ENCODE peak calls at places on chromosomes 5 and 9, in four cellular contexts. One of them, this sample, is unnamed.

GRCh38 chr5:59722875-59723274 is 170.7 kb downstream of the PDE4D start:
- DNase-seq in HepG2: no peak
- DNase-seq in H1: no peak
- DNase-seq in K562: no peak
- DNase-seq in this sample: no peak

GRCh38 chr5:91641730-91642350 is 258.7 kb upstream of the ARRDC3 start:
- DNase-seq in H1: no peak
- DNase-seq in K562: peak; percentile 58
- DNase-seq in HepG2: peak; percentile 31
- DNase-seq in this sample: no peak

GRCh38 chr9:132239518-132239917 is 77.7 kb downstream of the NTNG2 start:
- DNase-seq in HepG2: no peak
- DNase-seq in K562: no peak
- DNase-seq in H1: no peak
- DNase-seq in this sample: no peak

GRCh38 chr5:93193756-93194155 is 387.3 kb downstream of the NR2F1-AS1 start:
- DNase-seq in HepG2: no peak
- DNase-seq in H1: no peak
- DNase-seq in K562: no peak
- DNase-seq in this sample: no peak

GRCh38 chr5:570886-571285 is 41.3 kb upstream of the CEP72 start:
- DNase-seq in H1: no peak
- DNase-seq in HepG2: no peak
- DNase-seq in K562: no peak
- DNase-seq in this sample: no peak

GRCh38 chr5:2009986-2010914 is 127.5 kb upstream of the IRX4 start:
- DNase-seq in K562: no peak
- DNase-seq in HepG2: no peak
- DNase-seq in H1: no peak
- DNase-seq in this sample: no peak

GRCh38 chr9:125637264-125637663 is 69.7 kb downstream of the MAPKAP1 start:
- DNase-seq in HepG2: no peak
- DNase-seq in H1: no peak
- DNase-seq in K562: no peak
- DNase-seq in this sample: no peak

GRCh38 chr9:2599896-2600295 is 21.7 kb upstream of the VLDLR start:
- DNase-seq in HepG2: no peak
- DNase-seq in H1: no peak
- DNase-seq in K562: no peak
- DNase-seq in this sample: no peak

GRCh38 chr5:116437922-116438578 is 136.6 kb downstream of the SEMA6A start:
- DNase-seq in K562: no peak
- DNase-seq in H1: peak; percentile 34
- DNase-seq in HepG2: no peak
- DNase-seq in this sample: no peak

GRCh38 chr9:137455361-137455991 is 3.7 kb downstream of the NSMF start:
- DNase-seq in H1: no peak
- DNase-seq in K562: no peak
- DNase-seq in HepG2: no peak
- DNase-seq in this sample: no peak

GRCh38 chr9:91273853-91274552 is 87.7 kb downstream of the AUH start:
- DNase-seq in HepG2: peak; percentile 6
- DNase-seq in H1: no peak
- DNase-seq in K562: peak; percentile 17
- DNase-seq in this sample: no peak

GRCh38 chr5:112682621-112683061 is 55.0 kb upstream of the APC start:
- DNase-seq in H1: no peak
- DNase-seq in HepG2: no peak
- DNase-seq in K562: no peak
- DNase-seq in this sample: no peak

GRCh38 chr9:6080154-6080716 is 64.8 kb upstream of the RANBP6 start:
- DNase-seq in K562: peak; percentile 71
- DNase-seq in HepG2: peak; percentile 83
- DNase-seq in H1: peak; percentile 99
- DNase-seq in this sample: peak; percentile 48

GRCh38 chr9:131228988-131229387 is 47.3 kb downstream of the FAM78A start:
- DNase-seq in HepG2: no peak
- DNase-seq in K562: no peak
- DNase-seq in H1: no peak
- DNase-seq in this sample: no peak

GRCh38 chr9:108241384-108241783 is 614.4 kb downstream of the ACTL7B start:
- DNase-seq in HepG2: no peak
- DNase-seq in K562: no peak
- DNase-seq in H1: no peak
- DNase-seq in this sample: no peak

GRCh38 chr5:173888473-173889135 is 455 bp downstream of the CPEB4 start:
- DNase-seq in HepG2: no peak
- DNase-seq in K562: peak; percentile 25
- DNase-seq in H1: no peak
- DNase-seq in this sample: no peak

GRCh38 chr5:21152611-21153010 is 1164.6 kb upstream of the CDH18 start:
- DNase-seq in K562: no peak
- DNase-seq in H1: no peak
- DNase-seq in HepG2: no peak
- DNase-seq in this sample: no peak

GRCh38 chr9:105507096-105507495 is 50.8 kb upstream of the FKTN start:
- DNase-seq in K562: no peak
- DNase-seq in H1: no peak
- DNase-seq in HepG2: peak; percentile 84
- DNase-seq in this sample: no peak

GRCh38 chr9:16460711-16461110 is 409.8 kb downstream of the BNC2 start:
- DNase-seq in HepG2: no peak
- DNase-seq in K562: no peak
- DNase-seq in H1: no peak
- DNase-seq in this sample: no peak

GRCh38 chr5:82522912-82523311 is 244.8 kb upstream of the RPS23 start:
- DNase-seq in H1: no peak
- DNase-seq in HepG2: peak; percentile 6
- DNase-seq in K562: no peak
- DNase-seq in this sample: no peak

GRCh38 chr9:90393355-90394152 is 249.1 kb downstream of the DIRAS2 start:
- DNase-seq in K562: no peak
- DNase-seq in HepG2: peak; percentile 0
- DNase-seq in H1: no peak
- DNase-seq in this sample: no peak

GRCh38 chr5:173010547-173011464 is 27.2 kb downstream of the ATP6V0E1 start:
- DNase-seq in H1: no peak
- DNase-seq in K562: no peak
- DNase-seq in HepG2: peak; percentile 67
- DNase-seq in this sample: no peak

GRCh38 chr5:177445052-177446016 is 1.3 kb upstream of the PRR7 start:
- DNase-seq in H1: no peak
- DNase-seq in HepG2: no peak
- DNase-seq in K562: no peak
- DNase-seq in this sample: no peak

GRCh38 chr5:138336952-138337684 is 948 bp upstream of the FAM53C start:
- DNase-seq in K562: peak; percentile 81
- DNase-seq in HepG2: no peak
- DNase-seq in H1: no peak
- DNase-seq in this sample: no peak

DNA sequence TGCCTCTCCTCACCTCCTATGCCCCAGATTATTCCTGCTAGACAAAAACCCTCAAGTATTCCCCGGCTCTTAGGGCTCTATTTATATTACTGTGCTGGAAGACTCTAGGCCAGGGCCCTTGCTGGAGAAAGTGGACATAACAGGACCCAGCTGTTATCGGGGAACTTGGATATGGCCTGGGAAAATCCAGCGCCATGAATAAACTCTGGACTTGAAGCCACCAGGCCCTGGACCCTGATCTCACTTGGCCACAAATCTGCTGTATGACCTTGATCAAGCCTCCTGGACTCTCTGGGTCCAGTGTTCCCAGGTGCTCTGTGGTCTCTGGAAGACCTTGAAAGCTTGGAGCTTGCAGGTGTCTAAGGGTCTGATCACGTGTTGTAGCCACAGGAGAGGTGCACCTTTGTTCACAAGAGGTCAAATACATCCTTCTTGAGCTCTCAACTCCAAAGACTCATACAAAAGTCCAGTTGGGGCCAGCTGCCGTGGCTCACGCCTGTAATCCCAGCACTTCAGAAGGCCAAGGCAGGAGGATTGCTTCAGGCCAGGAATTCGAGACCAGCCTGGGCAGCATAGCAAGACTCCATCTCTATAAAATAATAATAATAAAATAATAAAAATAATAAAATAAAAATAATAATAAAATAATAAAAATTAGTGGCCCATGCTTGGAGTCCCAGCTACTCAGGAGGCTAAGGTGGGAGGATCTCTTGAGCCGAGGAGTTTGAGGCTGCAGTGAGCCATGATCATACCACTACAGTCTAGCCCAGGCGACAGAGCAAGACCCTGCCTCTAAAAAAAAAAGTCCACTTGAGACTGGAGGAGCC is 26.5 kb downstream of the COL27A1 start:
- DNase-seq in K562: no peak
- DNase-seq in H1: no peak
- DNase-seq in HepG2: no peak
- DNase-seq in this sample: no peak
- TF ChIP-seq HDAC6 in K562: no peak
- TF ChIP-seq HDAC6 in H1: no peak
- TF ChIP-seq HDAC6 in HepG2: no peak
- TF ChIP-seq HDAC6 in this sample: no peak

DNA sequence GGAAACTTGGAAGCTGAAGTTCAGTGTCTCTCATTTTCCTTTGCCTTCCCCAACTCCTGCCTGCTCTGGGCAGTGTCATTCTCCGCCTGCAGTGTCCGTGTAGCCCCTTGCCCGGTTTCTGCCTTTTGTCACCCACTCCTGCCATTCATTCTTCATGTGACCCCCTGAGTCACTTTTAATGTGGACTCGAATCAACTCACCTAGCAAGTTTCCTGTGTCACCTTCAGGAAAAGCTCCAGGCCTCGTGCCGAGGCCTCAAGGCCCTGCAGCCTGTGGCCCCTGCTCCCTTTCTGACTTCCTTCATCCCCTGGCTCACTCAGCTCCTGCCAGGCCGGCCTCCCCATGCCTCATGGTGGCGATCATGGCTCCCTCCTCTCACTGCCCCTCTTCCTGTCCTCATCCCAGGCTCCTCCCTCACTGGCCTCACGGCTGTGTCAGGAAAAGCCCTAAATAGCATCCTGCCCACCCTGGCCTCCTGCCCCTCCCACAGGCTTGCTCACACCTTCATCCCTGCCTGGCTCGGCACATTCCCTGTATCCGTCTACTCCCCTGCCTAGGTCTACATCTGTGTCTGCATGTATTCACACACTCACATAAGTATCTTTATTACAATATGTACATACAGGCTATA is 294.9 kb downstream of the MED10 start:
- DNase-seq in H1: no peak
- DNase-seq in K562: no peak
- DNase-seq in HepG2: no peak
- DNase-seq in this sample: no peak
- TF ChIP-seq HDAC6 in H1: no peak
- TF ChIP-seq HDAC6 in K562: no peak
- TF ChIP-seq HDAC6 in HepG2: no peak
- TF ChIP-seq HDAC6 in this sample: no peak

DNA sequence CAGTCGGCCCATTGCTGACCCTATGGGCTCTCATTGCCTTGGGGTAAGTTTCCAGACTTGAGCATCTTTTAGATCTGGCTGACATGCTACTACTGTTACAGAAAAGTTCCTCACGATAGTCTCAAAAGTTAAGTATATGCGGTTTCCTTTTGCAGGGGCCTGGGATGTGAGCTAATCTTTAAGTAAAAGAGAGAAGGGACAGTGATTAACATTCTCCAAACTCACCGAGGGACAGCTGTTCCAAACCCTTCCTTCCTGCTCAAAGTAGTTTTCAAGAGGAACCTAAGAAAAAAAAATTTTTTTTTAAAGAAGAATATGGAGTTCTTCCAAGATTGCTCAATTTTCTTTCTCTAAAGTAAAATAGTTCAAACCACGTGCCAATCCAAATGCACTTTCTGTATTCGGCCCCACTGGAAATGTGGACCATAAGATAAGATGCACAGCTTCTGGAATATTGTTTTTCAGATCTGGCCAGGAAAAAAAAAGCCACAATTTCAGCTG is 168.0 kb upstream of the SPRY4 start:
- DNase-seq in HepG2: no peak
- DNase-seq in K562: no peak
- DNase-seq in H1: no peak
- DNase-seq in this sample: no peak
- TF ChIP-seq HDAC6 in HepG2: no peak
- TF ChIP-seq HDAC6 in K562: no peak
- TF ChIP-seq HDAC6 in H1: no peak
- TF ChIP-seq HDAC6 in this sample: no peak

GRCh38 chr5:130923543-130924159 is 241.4 kb downstream of the HINT1 start:
- DNase-seq in H1: no peak
- DNase-seq in HepG2: no peak
- DNase-seq in K562: no peak
- DNase-seq in this sample: no peak
- TF ChIP-seq HDAC6 in H1: no peak
- TF ChIP-seq HDAC6 in HepG2: no peak
- TF ChIP-seq HDAC6 in K562: no peak
- TF ChIP-seq HDAC6 in this sample: no peak

DNA sequence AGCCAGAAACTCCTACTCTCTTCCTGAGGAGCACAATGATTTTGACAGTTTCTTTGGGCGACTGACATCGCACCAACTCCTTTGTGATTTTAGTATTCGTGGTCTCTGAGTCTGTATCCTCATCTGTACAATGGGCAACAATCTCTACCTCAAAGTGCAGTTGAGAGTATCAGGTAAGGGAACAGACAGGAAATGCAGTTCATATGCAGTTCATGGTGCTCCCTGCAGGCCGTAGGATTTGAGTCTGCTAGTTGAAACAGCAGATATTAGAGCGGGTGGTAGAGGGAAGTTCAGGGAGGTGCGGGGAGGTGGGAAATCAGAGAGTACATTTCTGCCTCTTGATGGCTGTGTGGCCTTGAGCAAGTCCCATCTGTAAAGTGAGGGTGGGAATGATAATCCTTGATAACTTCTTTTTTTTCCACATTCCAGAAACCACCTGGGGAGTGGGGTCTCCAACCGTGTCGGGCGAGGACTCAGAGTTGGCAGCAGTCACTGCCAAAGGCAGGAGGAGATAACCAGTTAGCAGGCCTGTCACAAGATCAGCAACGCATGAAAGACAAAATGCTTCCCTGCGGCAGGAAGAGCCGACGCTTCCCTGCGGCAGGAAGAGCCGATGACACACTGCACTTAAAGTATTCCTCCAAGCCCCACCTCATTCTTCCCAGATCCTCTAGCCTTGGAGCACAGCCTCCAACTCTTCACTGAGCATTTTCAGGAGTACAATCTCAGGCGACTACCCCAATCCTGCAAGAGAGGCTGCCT is 6.0 kb upstream of the NEK6 start:
- DNase-seq in K562: no peak
- DNase-seq in H1: no peak
- DNase-seq in HepG2: no peak
- DNase-seq in this sample: no peak
- TF ChIP-seq HDAC6 in K562: no peak
- TF ChIP-seq HDAC6 in H1: no peak
- TF ChIP-seq HDAC6 in HepG2: no peak
- TF ChIP-seq HDAC6 in this sample: no peak

DNA sequence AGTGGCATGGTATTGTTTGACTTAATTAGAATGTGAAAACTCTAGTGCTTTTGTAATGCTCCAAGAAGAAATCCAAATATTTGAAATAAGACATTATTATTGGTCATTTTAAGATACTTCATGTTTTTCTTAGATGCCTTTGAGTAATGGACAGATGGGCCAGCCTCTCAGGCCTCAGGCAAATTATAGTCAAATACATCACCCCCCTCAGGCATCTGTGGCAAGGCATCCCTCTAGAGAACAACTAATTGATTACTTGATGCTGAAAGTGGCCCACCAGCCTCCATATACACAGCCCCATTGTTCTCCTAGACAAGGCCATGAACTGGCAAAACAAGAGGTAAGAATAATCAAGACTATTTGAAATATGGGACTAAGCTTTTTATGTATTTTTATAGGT is 69.2 kb upstream of the SREK1 start:
- DNase-seq in K562: no peak
- DNase-seq in H1: no peak
- DNase-seq in HepG2: no peak
- DNase-seq in this sample: no peak
- TF ChIP-seq HDAC6 in K562: no peak
- TF ChIP-seq HDAC6 in H1: no peak
- TF ChIP-seq HDAC6 in HepG2: no peak
- TF ChIP-seq HDAC6 in this sample: no peak